ENCODE peak calls at places on chromosomes 5 and 9, in five cellular contexts. X is iPS DF 6.9, W is osteocyte, Q is tibial nerve, C is endothelial cell. P is an unnamed sample.

GRCh38 chr5:87210743-87211142 is 56.9 kb upstream of the RASA1 start:
- DNase-seq in X (no peak), W (no peak), Q (no peak), C (no peak), P (peak; percentile 62)

GRCh38 chr9:77440057-77440456 is 208.1 kb downstream of the GNA14 start:
- DNase-seq in X (peak; percentile 48), W (peak; percentile 93), Q (no peak), C (no peak), P (no peak)

GRCh38 chr5:56669534-56670483 is 145.5 kb upstream of the MAP3K1 start:
- DNase-seq in X (peak; percentile 35), W (no peak), Q (no peak), C (no peak), P (no peak)

GRCh38 chr9:94029932-94030317 is 54.3 kb upstream of the PTPDC1 start:
- DNase-seq in X (no peak), W (no peak), Q (no peak), C (no peak), P (no peak)

GRCh38 chr9:99319048-99319447 is 97.0 kb downstream of the SEC61B start:
- DNase-seq in X (no peak), W (no peak), Q (no peak), C (no peak), P (no peak)

GRCh38 chr9:86741311-86742215 is 205.7 kb downstream of the GAS1 start:
- DNase-seq in X (no peak), W (no peak), Q (no peak), C (no peak), P (peak; percentile 16)

GRCh38 chr9:123085916-123086315 is 52.4 kb downstream of the GPR21 start:
- DNase-seq in X (no peak), W (no peak), Q (no peak), C (no peak), P (no peak)

GRCh38 chr5:96961053-96961452 is 25.2 kb downstream of the LNPEP start:
- DNase-seq in X (no peak), W (no peak), Q (no peak), C (no peak), P (no peak)

GRCh38 chr9:115073456-115073855 is 44.5 kb downstream of the TNC start:
- DNase-seq in X (no peak), W (no peak), Q (no peak), C (no peak), P (no peak)

GRCh38 chr5:95725937-95726810 is 5.0 kb upstream of the RHOBTB3 start:
- DNase-seq in X (no peak), W (no peak), Q (no peak), C (no peak), P (no peak)

GRCh38 chr9:128026255-128027165 is 40.6 kb downstream of the NAIF1 start:
- DNase-seq in X (no peak), W (no peak), Q (no peak), C (no peak), P (peak; percentile 90)

GRCh38 chr5:96297290-96297689 is 135.8 kb downstream of the PCSK1 start:
- DNase-seq in X (no peak), W (no peak), Q (no peak), C (no peak), P (no peak)

GRCh38 chr9:92048924-92049625 is 66.1 kb downstream of the SPTLC1 start:
- DNase-seq in X (peak; percentile 35), W (no peak), Q (no peak), C (no peak), P (no peak)

GRCh38 chr5:153617190-153617589 is 126.7 kb downstream of the GRIA1 start:
- DNase-seq in X (no peak), W (no peak), Q (no peak), C (no peak), P (no peak)